ENCODE peak calls at places on chromosome 1, in six cellular contexts. N is NCI-H1092 treated with DMSO at 0.1 percent for 48 hours; E is activated T-cell treated with anti-CD3 and anti-CD28 coated beads for 1 hour; H is stimulated activated CD8-positive, alpha-beta memory T cell treated with anti-CD3 and anti-CD28 coated beads, Interleukin-4, amount 100 ng/mL, for 1 hour; U is brain microvascular endothelial cell; A is hippocampal formation. M is an unnamed sample.

GRCh38 chr1:198158766-198159589 is 2.2 kb downstream of the NEK7 start:
- DNase-seq in N (peak; percentile 93), U (peak; percentile 85), A (peak; percentile 84), E (peak; percentile 74), H (peak; percentile 67), M (peak; percentile 32)

GRCh38 chr1:181166377-181167196 is 78.1 kb downstream of the IER5 start:
- DNase-seq in E (peak; percentile 58), U (peak; percentile 73), H (no peak), A (peak; percentile 28), N (peak; percentile 90), M (peak; percentile 41)

GRCh38 chr1:219121634-219122033 is 52.0 kb upstream of the LYPLAL1 start:
- DNase-seq in U (no peak), H (no peak), A (no peak), E (no peak), N (no peak), M (no peak)

GRCh38 chr1:68495532-68495931 is 1.4 kb downstream of the DEPDC1 start:
- DNase-seq in H (no peak), A (no peak), E (no peak), U (no peak), N (no peak), M (no peak)

GRCh38 chr1:28509705-28510349 is 4.0 kb downstream of the RCC1 start:
- DNase-seq in U (no peak), E (no peak), N (no peak), A (no peak), H (no peak), M (no peak)

GRCh38 chr1:219660666-219661463 is 48.0 kb upstream of the ZC3H11B start:
- DNase-seq in A (peak; percentile 88), U (peak; percentile 94), E (no peak), H (no peak), N (no peak), M (peak; percentile 59)

GRCh38 chr1:116766616-116767469 is 12.6 kb downstream of the CD2 start:
- DNase-seq in H (no peak), A (no peak), U (no peak), E (no peak), N (no peak), M (no peak)

GRCh38 chr1:196423612-196424011 is 184.6 kb downstream of the KCNT2 start:
- DNase-seq in A (no peak), H (no peak), N (no peak), E (no peak), U (no peak), M (no peak)

GRCh38 chr1:226181996-226182714 is 4.4 kb downstream of the ACBD3 start:
- DNase-seq in H (no peak), U (peak; percentile 33), A (no peak), N (peak; percentile 8), E (no peak), M (no peak)

GRCh38 chr1:232982238-232982944 is 32.0 kb downstream of the NTPCR start:
- DNase-seq in N (no peak), U (peak; percentile 39), E (no peak), A (no peak), H (no peak), M (no peak)

GRCh38 chr1:59124166-59124565 is 172.7 kb upstream of the FGGY start:
- DNase-seq in U (peak; percentile 57), N (no peak), A (no peak), H (no peak), E (no peak), M (no peak)

GRCh38 chr1:244231572-244232315 is 180.7 kb downstream of the ZBTB18 start:
- DNase-seq in N (peak; percentile 92), A (no peak), H (no peak), U (no peak), E (no peak), M (no peak)

GRCh38 chr1:3631865-3632264 is 7.0 kb downstream of the TPRG1L start:
- DNase-seq in N (no peak), U (no peak), A (no peak), E (no peak), H (no peak), M (no peak)

GRCh38 chr1:220306339-220306738 is 34.1 kb upstream of the RAB3GAP2 start:
- DNase-seq in U (no peak), A (no peak), E (no peak), H (no peak), N (no peak), M (no peak)

GRCh38 chr1:89274431-89274857 is 1.8 kb upstream of the GBP5 start:
- DNase-seq in E (no peak), N (no peak), H (no peak), A (no peak), U (no peak), M (no peak)

GRCh38 chr1:171138973-171139372 is 46.1 kb upstream of the FMO2 start:
- DNase-seq in H (no peak), N (no peak), A (no peak), E (no peak), U (no peak), M (no peak)

GRCh38 chr1:37691497-37692077 is 729 bp upstream of the CDCA8 start:
- DNase-seq in A (no peak), H (no peak), E (peak; percentile 11), N (peak; percentile 31), U (peak; percentile 31), M (no peak)

GRCh38 chr1:2330035-2330434 is 61.3 kb downstream of the MORN1 start:
- DNase-seq in A (no peak), E (no peak), U (no peak), H (no peak), N (no peak), M (no peak)

GRCh38 chr1:26102046-26102925 is 9.3 kb upstream of the PDIK1L start:
- DNase-seq in N (no peak), U (no peak), A (no peak), E (no peak), H (no peak), M (no peak)

GRCh38 chr1:39898648-39899603 is 2.8 kb downstream of the MYCL start:
- DNase-seq in U (peak; percentile 73), N (no peak), E (no peak), A (peak; percentile 43), H (no peak), M (no peak)